ENCODE peak calls at places on chromosome 7, in six cellular contexts. V is IMR-90, I is trophoblast cell, N is mesenchymal stem cell, K is H1, D is mesendoderm. G is an unnamed sample.

GRCh38 chr7:78792006-78792405 is 661.5 kb downstream of the MAGI2 start:
- DNase-seq in V (peak), I (no peak), N (peak), K (no peak), D (no peak), G (no peak)

GRCh38 chr7:144670251-144670650 is 165.6 kb downstream of the TPK1 start:
- DNase-seq in V (no peak), I (peak), N (no peak), K (no peak), D (peak), G (no peak)

GRCh38 chr7:139949629-139950028 is 113.1 kb downstream of the PARP12 start:
- DNase-seq in V (peak), I (no peak), N (no peak), K (no peak), D (no peak), G (no peak)

GRCh38 chr7:26348234-26348851 is 56.7 kb downstream of the SNX10 start:
- DNase-seq in V (no peak), I (no peak), N (no peak), K (no peak), D (no peak), G (no peak)

GRCh38 chr7:35257251-35258124 is 3.6 kb upstream of the TBX20 start:
- DNase-seq in V (no peak), I (no peak), N (no peak), K (no peak), D (peak), G (no peak)

GRCh38 chr7:44167920-44168319 is 21.3 kb downstream of the GCK start:
- DNase-seq in V (no peak), I (no peak), N (no peak), K (no peak), D (no peak), G (no peak)

GRCh38 chr7:32239764-32240163 is 169.6 kb upstream of the PDE1C start:
- DNase-seq in V (no peak), I (no peak), N (no peak), K (no peak), D (no peak), G (no peak)

GRCh38 chr7:113083834-113084498 is 2.7 kb downstream of the GPR85 start:
- DNase-seq in V (no peak), I (no peak), N (no peak), K (no peak), D (no peak), G (no peak)

GRCh38 chr7:94975316-94975715 is 67.9 kb downstream of the PPP1R9A start:
- DNase-seq in V (no peak), I (no peak), N (peak), K (no peak), D (no peak), G (no peak)

GRCh38 chr7:93566876-93567275 is 7.6 kb downstream of the CALCR start:
- DNase-seq in V (no peak), I (peak), N (no peak), K (no peak), D (no peak), G (no peak)

GRCh38 chr7:26457702-26458327 is 166.2 kb downstream of the SNX10 start:
- DNase-seq in V (no peak), I (no peak), N (peak), K (no peak), D (no peak), G (no peak)

GRCh38 chr7:101542527-101543241 is 86.4 kb downstream of the MYL10 start:
- DNase-seq in V (peak), I (peak), N (peak), K (peak), D (peak), G (peak)

GRCh38 chr7:29622335-29623265 is 59.0 kb downstream of the PRR15 start:
- DNase-seq in V (peak), I (peak), N (peak), K (no peak), D (peak), G (no peak)

GRCh38 chr7:21370283-21370982 is 57.5 kb upstream of the SP4 start:
- DNase-seq in V (no peak), I (no peak), N (no peak), K (no peak), D (no peak), G (no peak)

GRCh38 chr7:40483630-40484029 is 348.8 kb downstream of the SUGCT start:
- DNase-seq in V (no peak), I (no peak), N (peak), K (no peak), D (no peak), G (no peak)

GRCh38 chr7:23058412-23059096 is 44.6 kb upstream of the HYCC1 start:
- DNase-seq in V (no peak), I (no peak), N (no peak), K (no peak), D (no peak), G (no peak)

GRCh38 chr7:44383566-44383965 is 58.2 kb upstream of the CAMK2B start:
- DNase-seq in V (peak), I (no peak), N (peak), K (no peak), D (no peak), G (no peak)

GRCh38 chr7:156473476-156474240 is 166.9 kb upstream of the RNF32 start:
- DNase-seq in V (peak), I (peak), N (peak), K (no peak), D (peak), G (peak)

GRCh38 chr7:43085992-43086391 is 26.5 kb upstream of the HECW1 start:
- DNase-seq in V (no peak), I (no peak), N (no peak), K (no peak), D (no peak), G (no peak)

GRCh38 chr7:39432368-39432767 is 133.8 kb upstream of the YAE1 start:
- DNase-seq in V (no peak), I (no peak), N (no peak), K (no peak), D (no peak), G (no peak)

GRCh38 chr7:55369427-55369826 is 4.3 kb downstream of the LANCL2 start:
- DNase-seq in V (peak), I (no peak), N (peak), K (no peak), D (no peak), G (no peak)

GRCh38 chr7:55367283-55367840 is 2.2 kb downstream of the LANCL2 start:
- DNase-seq in V (no peak), I (no peak), N (no peak), K (no peak), D (no peak), G (no peak)

GRCh38 chr7:55365680-55366460 is 733 bp downstream of the LANCL2 start:
- DNase-seq in V (peak), I (peak), N (peak), K (peak), D (peak), G (peak)

GRCh38 chr7:55366461-55367138 is 1.5 kb downstream of the LANCL2 start:
- DNase-seq in V (no peak), I (no peak), N (peak), K (no peak), D (peak), G (no peak)

GRCh38 chr7:55370001-55370400 is 4.9 kb downstream of the LANCL2 start:
- DNase-seq in V (peak), I (no peak), N (peak), K (no peak), D (no peak), G (no peak)
- H3K4me3 ChIP-seq in V (no peak), I (no peak), N (no peak), K (no peak), D (no peak), G (no peak)

DNA sequence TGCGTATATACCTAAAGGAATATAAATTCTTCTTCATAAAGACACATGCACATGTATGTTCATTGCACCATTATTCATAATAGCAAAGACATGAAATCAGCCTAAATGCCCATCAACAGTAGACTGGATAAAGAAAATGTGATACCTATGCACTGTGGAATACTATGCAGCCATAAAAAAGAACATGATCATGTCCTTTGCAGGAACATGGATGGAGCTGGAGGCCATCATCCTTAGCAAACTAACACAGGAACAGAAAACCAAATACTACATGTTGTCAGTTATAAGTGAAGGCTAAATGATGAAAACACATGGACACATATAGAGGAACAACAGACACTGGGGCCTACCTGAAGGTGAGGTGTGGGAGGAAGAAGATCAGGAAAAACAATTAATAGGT is 48.7 kb downstream of the GPR37 start:
- DNase-seq in V (no peak), I (no peak), N (no peak), K (no peak), D (no peak), G (no peak)
- H3K4ac ChIP-seq in V (no peak), I (no peak), N (no peak), K (no peak), D (no peak), G (no peak)

DNA sequence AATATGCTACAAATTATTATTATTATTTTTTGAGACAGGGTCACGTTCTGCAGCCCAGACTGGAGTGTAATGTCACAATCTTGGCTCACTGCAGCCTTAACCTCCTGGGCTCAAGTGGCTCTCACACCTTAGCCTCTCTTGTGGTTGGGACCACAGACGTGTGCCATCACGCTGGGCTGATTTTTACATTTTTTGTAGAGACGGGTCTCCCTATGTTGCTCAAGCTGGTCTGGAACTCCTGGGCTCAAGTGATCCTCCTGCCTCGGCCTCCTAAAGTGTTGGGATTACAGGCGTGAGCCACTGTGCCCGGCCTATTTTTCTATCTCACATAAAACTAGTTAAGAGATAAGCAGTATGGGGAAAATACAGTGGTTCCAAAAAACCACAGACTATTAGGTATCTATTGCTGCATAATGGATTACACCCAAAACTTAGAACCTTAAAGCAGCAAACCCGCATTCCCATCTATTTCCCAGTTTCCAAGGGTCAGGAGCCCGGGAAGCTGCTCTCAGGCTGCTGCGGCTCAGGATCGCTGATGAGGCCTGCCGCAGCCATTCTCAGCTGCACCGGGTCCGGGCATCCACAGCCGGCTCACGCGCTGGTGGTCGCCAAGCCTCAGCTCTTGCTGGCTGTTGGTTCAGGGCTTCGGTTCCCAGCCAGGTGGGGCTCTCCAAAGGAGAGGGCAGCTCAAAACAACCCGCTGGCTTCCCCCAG is 128.3 kb downstream of the UBE2H start:
- DNase-seq in V (no peak), I (no peak), N (no peak), K (no peak), D (no peak), G (no peak)
- H3K4me2 ChIP-seq in V (peak), I (peak), N (peak), K (peak), D (peak), G (peak)

GRCh38 chr7:83502636-83503035 is 146.3 kb downstream of the SEMA3E start:
- DNase-seq in V (no peak), I (no peak), N (peak), K (no peak), D (no peak), G (no peak)
- H3K4me3 ChIP-seq in V (no peak), I (no peak), N (no peak), K (no peak), D (no peak), G (no peak)